ENCODE peak calls at places on chromosome 22, in nine cellular contexts. One of them, this sample, is unnamed.

GRCh38 chr22:49719046-49719445 is 108.6 kb downstream of the BRD1 start:
- DNase-seq in activated CD4-positive, alpha-beta memory T cell treated with anti-CD3 and anti-CD28 coated beads, Interleukin-2, amount 10 ng/mL, durations not matched to agents 7 days and 5 days: no peak
- DNase-seq in activated T-helper 1 cell treated with anti-CD3 and anti-CD28 coated beads, Interleukin-12 subunit alpha, Interleukin-12 subunit beta, Interleukin-2, Interleukin-4 antibody, amounts not matched to agents 30 ng/mL and 10 ng/mL and 1 ng/mL, durations not matched to agents 14 hours and 24 hours and 36 hours: no peak
- DNase-seq in NCI-H187: no peak
- DNase-seq in iPS DF 6.9: no peak
- DNase-seq in HTR-8/SVneo: no peak
- DNase-seq in NCI-H1105 treated with DMSO at 0.1 percent for 48 hours: no peak
- DNase-seq in PC-3: no peak
- DNase-seq in iris pigment epithelial cell: no peak
- DNase-seq in this sample: no peak

GRCh38 chr22:31585161-31585859 is 76.7 kb downstream of the PISD start:
- DNase-seq in HTR-8/SVneo: no peak
- DNase-seq in NCI-H1105 treated with DMSO at 0.1 percent for 48 hours: no peak
- DNase-seq in NCI-H187: no peak
- DNase-seq in activated CD4-positive, alpha-beta memory T cell treated with anti-CD3 and anti-CD28 coated beads, Interleukin-2, amount 10 ng/mL, durations not matched to agents 7 days and 5 days: peak
- DNase-seq in iris pigment epithelial cell: peak
- DNase-seq in iPS DF 6.9: no peak
- DNase-seq in activated T-helper 1 cell treated with anti-CD3 and anti-CD28 coated beads, Interleukin-12 subunit alpha, Interleukin-12 subunit beta, Interleukin-2, Interleukin-4 antibody, amounts not matched to agents 30 ng/mL and 10 ng/mL and 1 ng/mL, durations not matched to agents 14 hours and 24 hours and 36 hours: no peak
- DNase-seq in PC-3: no peak
- DNase-seq in this sample: peak

GRCh38 chr22:44129614-44129976 is 51.1 kb upstream of the PARVG start:
- DNase-seq in PC-3: no peak
- DNase-seq in HTR-8/SVneo: no peak
- DNase-seq in NCI-H1105 treated with DMSO at 0.1 percent for 48 hours: no peak
- DNase-seq in iris pigment epithelial cell: peak
- DNase-seq in NCI-H187: no peak
- DNase-seq in iPS DF 6.9: no peak
- DNase-seq in activated CD4-positive, alpha-beta memory T cell treated with anti-CD3 and anti-CD28 coated beads, Interleukin-2, amount 10 ng/mL, durations not matched to agents 7 days and 5 days: no peak
- DNase-seq in activated T-helper 1 cell treated with anti-CD3 and anti-CD28 coated beads, Interleukin-12 subunit alpha, Interleukin-12 subunit beta, Interleukin-2, Interleukin-4 antibody, amounts not matched to agents 30 ng/mL and 10 ng/mL and 1 ng/mL, durations not matched to agents 14 hours and 24 hours and 36 hours: no peak
- DNase-seq in this sample: peak

GRCh38 chr22:42150727-42151590 is 20.3 kb upstream of the CYP2D6 start:
- DNase-seq in HTR-8/SVneo: no peak
- DNase-seq in activated T-helper 1 cell treated with anti-CD3 and anti-CD28 coated beads, Interleukin-12 subunit alpha, Interleukin-12 subunit beta, Interleukin-2, Interleukin-4 antibody, amounts not matched to agents 30 ng/mL and 10 ng/mL and 1 ng/mL, durations not matched to agents 14 hours and 24 hours and 36 hours: no peak
- DNase-seq in NCI-H187: no peak
- DNase-seq in PC-3: no peak
- DNase-seq in iPS DF 6.9: no peak
- DNase-seq in iris pigment epithelial cell: no peak
- DNase-seq in activated CD4-positive, alpha-beta memory T cell treated with anti-CD3 and anti-CD28 coated beads, Interleukin-2, amount 10 ng/mL, durations not matched to agents 7 days and 5 days: no peak
- DNase-seq in NCI-H1105 treated with DMSO at 0.1 percent for 48 hours: no peak
- DNase-seq in this sample: no peak

GRCh38 chr22:22129387-22129786 is 115.2 kb upstream of the VPREB1 start:
- DNase-seq in HTR-8/SVneo: no peak
- DNase-seq in PC-3: no peak
- DNase-seq in NCI-H1105 treated with DMSO at 0.1 percent for 48 hours: no peak
- DNase-seq in iPS DF 6.9: no peak
- DNase-seq in iris pigment epithelial cell: no peak
- DNase-seq in activated CD4-positive, alpha-beta memory T cell treated with anti-CD3 and anti-CD28 coated beads, Interleukin-2, amount 10 ng/mL, durations not matched to agents 7 days and 5 days: no peak
- DNase-seq in NCI-H187: no peak
- DNase-seq in activated T-helper 1 cell treated with anti-CD3 and anti-CD28 coated beads, Interleukin-12 subunit alpha, Interleukin-12 subunit beta, Interleukin-2, Interleukin-4 antibody, amounts not matched to agents 30 ng/mL and 10 ng/mL and 1 ng/mL, durations not matched to agents 14 hours and 24 hours and 36 hours: no peak
- DNase-seq in this sample: no peak

GRCh38 chr22:37007666-37008065 is 11.6 kb downstream of the TST start:
- DNase-seq in iris pigment epithelial cell: no peak
- DNase-seq in PC-3: no peak
- DNase-seq in iPS DF 6.9: no peak
- DNase-seq in activated T-helper 1 cell treated with anti-CD3 and anti-CD28 coated beads, Interleukin-12 subunit alpha, Interleukin-12 subunit beta, Interleukin-2, Interleukin-4 antibody, amounts not matched to agents 30 ng/mL and 10 ng/mL and 1 ng/mL, durations not matched to agents 14 hours and 24 hours and 36 hours: no peak
- DNase-seq in HTR-8/SVneo: no peak
- DNase-seq in NCI-H187: no peak
- DNase-seq in NCI-H1105 treated with DMSO at 0.1 percent for 48 hours: no peak
- DNase-seq in activated CD4-positive, alpha-beta memory T cell treated with anti-CD3 and anti-CD28 coated beads, Interleukin-2, amount 10 ng/mL, durations not matched to agents 7 days and 5 days: no peak
- DNase-seq in this sample: peak

GRCh38 chr22:21876486-21877176 is 9.2 kb upstream of the MAPK1 start:
- DNase-seq in NCI-H187: no peak
- DNase-seq in iris pigment epithelial cell: peak
- DNase-seq in activated CD4-positive, alpha-beta memory T cell treated with anti-CD3 and anti-CD28 coated beads, Interleukin-2, amount 10 ng/mL, durations not matched to agents 7 days and 5 days: no peak
- DNase-seq in iPS DF 6.9: no peak
- DNase-seq in HTR-8/SVneo: no peak
- DNase-seq in NCI-H1105 treated with DMSO at 0.1 percent for 48 hours: no peak
- DNase-seq in PC-3: no peak
- DNase-seq in activated T-helper 1 cell treated with anti-CD3 and anti-CD28 coated beads, Interleukin-12 subunit alpha, Interleukin-12 subunit beta, Interleukin-2, Interleukin-4 antibody, amounts not matched to agents 30 ng/mL and 10 ng/mL and 1 ng/mL, durations not matched to agents 14 hours and 24 hours and 36 hours: no peak
- DNase-seq in this sample: peak

GRCh38 chr22:36977947-36978660 is 41.1 kb downstream of the TST start:
- DNase-seq in PC-3: peak
- DNase-seq in NCI-H1105 treated with DMSO at 0.1 percent for 48 hours: peak
- DNase-seq in NCI-H187: peak
- DNase-seq in iPS DF 6.9: peak
- DNase-seq in activated T-helper 1 cell treated with anti-CD3 and anti-CD28 coated beads, Interleukin-12 subunit alpha, Interleukin-12 subunit beta, Interleukin-2, Interleukin-4 antibody, amounts not matched to agents 30 ng/mL and 10 ng/mL and 1 ng/mL, durations not matched to agents 14 hours and 24 hours and 36 hours: peak
- DNase-seq in iris pigment epithelial cell: peak
- DNase-seq in activated CD4-positive, alpha-beta memory T cell treated with anti-CD3 and anti-CD28 coated beads, Interleukin-2, amount 10 ng/mL, durations not matched to agents 7 days and 5 days: peak
- DNase-seq in HTR-8/SVneo: peak
- DNase-seq in this sample: peak

GRCh38 chr22:44755000-44755399 is 2.6 kb downstream of the ARHGAP8 start:
- DNase-seq in HTR-8/SVneo: no peak
- DNase-seq in NCI-H187: no peak
- DNase-seq in NCI-H1105 treated with DMSO at 0.1 percent for 48 hours: no peak
- DNase-seq in activated CD4-positive, alpha-beta memory T cell treated with anti-CD3 and anti-CD28 coated beads, Interleukin-2, amount 10 ng/mL, durations not matched to agents 7 days and 5 days: no peak
- DNase-seq in activated T-helper 1 cell treated with anti-CD3 and anti-CD28 coated beads, Interleukin-12 subunit alpha, Interleukin-12 subunit beta, Interleukin-2, Interleukin-4 antibody, amounts not matched to agents 30 ng/mL and 10 ng/mL and 1 ng/mL, durations not matched to agents 14 hours and 24 hours and 36 hours: no peak
- DNase-seq in PC-3: no peak
- DNase-seq in iris pigment epithelial cell: no peak
- DNase-seq in iPS DF 6.9: no peak
- DNase-seq in this sample: no peak

GRCh38 chr22:37416389-37416788 is 10.9 kb downstream of the ELFN2 start:
- DNase-seq in iris pigment epithelial cell: no peak
- DNase-seq in activated T-helper 1 cell treated with anti-CD3 and anti-CD28 coated beads, Interleukin-12 subunit alpha, Interleukin-12 subunit beta, Interleukin-2, Interleukin-4 antibody, amounts not matched to agents 30 ng/mL and 10 ng/mL and 1 ng/mL, durations not matched to agents 14 hours and 24 hours and 36 hours: no peak
- DNase-seq in activated CD4-positive, alpha-beta memory T cell treated with anti-CD3 and anti-CD28 coated beads, Interleukin-2, amount 10 ng/mL, durations not matched to agents 7 days and 5 days: no peak
- DNase-seq in NCI-H1105 treated with DMSO at 0.1 percent for 48 hours: no peak
- DNase-seq in iPS DF 6.9: no peak
- DNase-seq in HTR-8/SVneo: no peak
- DNase-seq in PC-3: no peak
- DNase-seq in NCI-H187: no peak
- DNase-seq in this sample: no peak

GRCh38 chr22:46455453-46455852 is 82.0 kb downstream of the CELSR1 start:
- DNase-seq in iPS DF 6.9: no peak
- DNase-seq in NCI-H1105 treated with DMSO at 0.1 percent for 48 hours: no peak
- DNase-seq in HTR-8/SVneo: no peak
- DNase-seq in iris pigment epithelial cell: no peak
- DNase-seq in activated CD4-positive, alpha-beta memory T cell treated with anti-CD3 and anti-CD28 coated beads, Interleukin-2, amount 10 ng/mL, durations not matched to agents 7 days and 5 days: no peak
- DNase-seq in activated T-helper 1 cell treated with anti-CD3 and anti-CD28 coated beads, Interleukin-12 subunit alpha, Interleukin-12 subunit beta, Interleukin-2, Interleukin-4 antibody, amounts not matched to agents 30 ng/mL and 10 ng/mL and 1 ng/mL, durations not matched to agents 14 hours and 24 hours and 36 hours: no peak
- DNase-seq in PC-3: no peak
- DNase-seq in NCI-H187: no peak
- DNase-seq in this sample: no peak

GRCh38 chr22:43202326-43202725 is 15.4 kb upstream of the TTLL12 start:
- DNase-seq in activated CD4-positive, alpha-beta memory T cell treated with anti-CD3 and anti-CD28 coated beads, Interleukin-2, amount 10 ng/mL, durations not matched to agents 7 days and 5 days: no peak
- DNase-seq in PC-3: no peak
- DNase-seq in NCI-H1105 treated with DMSO at 0.1 percent for 48 hours: no peak
- DNase-seq in activated T-helper 1 cell treated with anti-CD3 and anti-CD28 coated beads, Interleukin-12 subunit alpha, Interleukin-12 subunit beta, Interleukin-2, Interleukin-4 antibody, amounts not matched to agents 30 ng/mL and 10 ng/mL and 1 ng/mL, durations not matched to agents 14 hours and 24 hours and 36 hours: no peak
- DNase-seq in NCI-H187: no peak
- DNase-seq in HTR-8/SVneo: no peak
- DNase-seq in iPS DF 6.9: no peak
- DNase-seq in iris pigment epithelial cell: no peak
- DNase-seq in this sample: no peak

This sample was measured in choroid plexus epithelial cell.